ENCODE peak calls at places on chromosome 12, in nine cellular contexts. E is MM.1S, S is neural crest cell, L is astrocyte of the spinal cord, G is astrocyte of the cerebellum, C is WERI-Rb-1, M is WTC11, H is suprapubic skin, I is body of pancreas. F is an unnamed sample.

GRCh38 chr12:127241056-127241830 is 1025.7 kb upstream of the TMEM132C start:
- DNase-seq in E (no peak), S (no peak), L (no peak), G (no peak), C (no peak), M (no peak), H (no peak), I (no peak), F (no peak)

GRCh38 chr12:81758421-81759214 is 532 bp downstream of the PPFIA2 start:
- DNase-seq in E (peak), S (peak), L (peak), G (no peak), C (peak), M (peak), H (no peak), I (no peak), F (peak)

GRCh38 chr12:23083267-23083666 is 458.3 kb downstream of the ETNK1 start:
- DNase-seq in E (no peak), S (no peak), L (peak), G (peak), C (no peak), M (no peak), H (no peak), I (no peak), F (no peak)

GRCh38 chr12:125403145-125403789 is 338.0 kb downstream of the AACS start:
- DNase-seq in E (no peak), S (peak), L (peak), G (peak), C (peak), M (peak), H (no peak), I (no peak), F (peak)

GRCh38 chr12:12521044-12521485 is 41.6 kb downstream of the DUSP16 start:
- DNase-seq in E (no peak), S (peak), L (no peak), G (no peak), C (no peak), M (no peak), H (no peak), I (no peak), F (no peak)

GRCh38 chr12:93153321-93153720 is 224.2 kb upstream of the EEA1 start:
- DNase-seq in E (no peak), S (no peak), L (peak), G (no peak), C (no peak), M (no peak), H (no peak), I (no peak), F (no peak)

GRCh38 chr12:68641138-68641537 is 30.4 kb downstream of the RAP1B start:
- DNase-seq in E (peak), S (no peak), L (no peak), G (no peak), C (no peak), M (no peak), H (no peak), I (no peak), F (peak)

GRCh38 chr12:57240926-57241555 is 9.9 kb downstream of the STAC3 start:
- DNase-seq in E (no peak), S (no peak), L (no peak), G (no peak), C (peak), M (peak), H (no peak), I (no peak), F (peak)

GRCh38 chr12:54413284-54414190 is 5.5 kb downstream of the ITGA5 start:
- DNase-seq in E (peak), S (no peak), L (no peak), G (no peak), C (no peak), M (no peak), H (no peak), I (no peak), F (peak)

GRCh38 chr12:80838708-80839107 is 99.0 kb downstream of the LIN7A start:
- DNase-seq in E (no peak), S (no peak), L (peak), G (no peak), C (no peak), M (no peak), H (no peak), I (no peak), F (no peak)

GRCh38 chr12:75409833-75410232 is 18.9 kb downstream of the GLIPR1L2 start:
- DNase-seq in E (no peak), S (no peak), L (no peak), G (no peak), C (no peak), M (no peak), H (no peak), I (no peak), F (no peak)

GRCh38 chr12:101680240-101680639 is 17.2 kb upstream of the CHPT1 start:
- DNase-seq in E (no peak), S (no peak), L (no peak), G (no peak), C (no peak), M (no peak), H (no peak), I (no peak), F (no peak)

GRCh38 chr12:45989277-45989856 is 1.0 kb downstream of the SCAF11 start:
- DNase-seq in E (peak), S (peak), L (no peak), G (no peak), C (no peak), M (no peak), H (no peak), I (no peak), F (peak)

GRCh38 chr12:22115711-22116110 is 69.7 kb downstream of the CMAS start:
- DNase-seq in E (no peak), S (no peak), L (no peak), G (no peak), C (no peak), M (no peak), H (no peak), I (no peak), F (no peak)

GRCh38 chr12:31388713-31389112 is 62.8 kb upstream of the SINHCAF start:
- DNase-seq in E (no peak), S (no peak), L (no peak), G (no peak), C (no peak), M (no peak), H (peak), I (no peak), F (no peak)

GRCh38 chr12:107760817-107761501 is at the start of gene PRDM4:
- DNase-seq in E (peak), S (peak), L (peak), G (peak), C (peak), M (peak), H (peak), I (peak), F (peak)

GRCh38 chr12:46875095-46875494 is 49.3 kb upstream of the SLC38A4 start:
- DNase-seq in E (no peak), S (no peak), L (no peak), G (no peak), C (no peak), M (no peak), H (no peak), I (no peak), F (no peak)

GRCh38 chr12:63876980-63877379 is 32.5 kb downstream of the SRGAP1 start:
- DNase-seq in E (no peak), S (no peak), L (no peak), G (no peak), C (no peak), M (no peak), H (no peak), I (no peak), F (no peak)

GRCh38 chr12:1496162-1496925 is 98.0 kb downstream of the FBXL14 start:
- DNase-seq in E (no peak), S (no peak), L (peak), G (no peak), C (no peak), M (no peak), H (no peak), I (no peak), F (no peak)

GRCh38 chr12:88142610-88142991 is 494 bp downstream of the TMTC3 start:
- DNase-seq in E (peak), S (no peak), L (no peak), G (no peak), C (peak), M (peak), H (peak), I (peak), F (no peak)

GRCh38 chr12:96335270-96335669 is 65.0 kb downstream of the CDK17 start:
- DNase-seq in E (peak), S (no peak), L (no peak), G (no peak), C (no peak), M (no peak), H (no peak), I (no peak), F (no peak)

GRCh38 chr12:15823360-15824128 is 34.4 kb upstream of the EPS8 start:
- DNase-seq in E (no peak), S (no peak), L (no peak), G (no peak), C (no peak), M (no peak), H (no peak), I (no peak), F (no peak)

GRCh38 chr12:125188912-125189881 is 124.0 kb downstream of the AACS start:
- DNase-seq in E (no peak), S (no peak), L (no peak), G (no peak), C (no peak), M (no peak), H (no peak), I (no peak), F (no peak)

GRCh38 chr12:12901158-12901791 is 9.9 kb downstream of the GPRC5A start:
- DNase-seq in E (no peak), S (no peak), L (peak), G (no peak), C (peak), M (no peak), H (no peak), I (no peak), F (no peak)

GRCh38 chr12:57309420-57309819 is 58.4 kb upstream of the STAC3 start:
- DNase-seq in E (peak), S (no peak), L (peak), G (no peak), C (no peak), M (no peak), H (no peak), I (no peak), F (no peak)

GRCh38 chr12:26872623-26873022 is 39.6 kb upstream of the ITPR2 start:
- DNase-seq in E (no peak), S (no peak), L (no peak), G (no peak), C (no peak), M (no peak), H (no peak), I (no peak), F (no peak)

GRCh38 chr12:47614521-47614920 is 91.3 kb downstream of the RPAP3 start:
- DNase-seq in E (no peak), S (no peak), L (no peak), G (no peak), C (no peak), M (no peak), H (no peak), I (no peak), F (no peak)

GRCh38 chr12:7188557-7189397 is 709 bp upstream of the PEX5 start:
- DNase-seq in E (peak), S (peak), L (peak), G (peak), C (peak), M (peak), H (no peak), I (peak), F (peak)
- TF ChIP-seq CTCF in E (peak), S (peak), L (peak), G (peak), C (peak), M (peak), H (peak), I (peak), F (peak)

GRCh38 chr12:72136792-72137191 is 135.4 kb upstream of the TRHDE start:
- DNase-seq in E (no peak), S (no peak), L (no peak), G (no peak), C (no peak), M (no peak), H (no peak), I (no peak), F (no peak)

GRCh38 chr12:72146495-72146894 is 125.7 kb upstream of the TRHDE start:
- DNase-seq in E (no peak), S (no peak), L (no peak), G (no peak), C (peak), M (no peak), H (no peak), I (no peak), F (no peak)

GRCh38 chr12:72144553-72144952 is 127.6 kb upstream of the TRHDE start:
- DNase-seq in E (no peak), S (no peak), L (no peak), G (no peak), C (no peak), M (no peak), H (no peak), I (no peak), F (no peak)

GRCh38 chr12:72139411-72139810 is 132.8 kb upstream of the TRHDE start:
- DNase-seq in E (no peak), S (no peak), L (no peak), G (no peak), C (no peak), M (no peak), H (no peak), I (no peak), F (no peak)

DNA sequence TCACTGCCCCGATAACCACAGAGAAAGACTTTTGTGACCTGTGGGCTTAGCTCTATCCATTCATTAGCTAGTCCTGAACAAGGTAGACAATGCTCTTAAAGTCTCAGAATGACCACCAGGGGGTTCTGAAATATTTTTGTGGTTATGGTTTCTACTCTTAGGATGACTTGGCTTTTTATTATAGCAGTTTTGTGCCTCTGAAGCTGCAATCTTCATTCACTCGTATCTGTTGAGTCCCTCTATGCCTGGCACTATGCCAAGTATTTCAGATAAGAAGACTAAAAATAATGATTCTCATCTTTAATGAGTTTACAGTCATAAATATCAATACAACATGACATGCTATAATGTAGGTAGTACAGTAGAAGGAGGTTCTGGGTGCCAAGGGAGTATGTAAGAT is 130.8 kb upstream of the TRHDE start:
- DNase-seq in E (peak), S (no peak), L (peak), G (no peak), C (no peak), M (no peak), H (no peak), I (no peak), F (peak)
- TF ChIP-seq CTCF in E (peak), S (peak), L (peak), G (peak), C (peak), M (no peak), H (no peak), I (no peak), F (no peak)

GRCh38 chr12:14618990-14619389 is 51.3 kb upstream of the PLBD1 start:
- DNase-seq in E (no peak), S (no peak), L (peak), G (no peak), C (peak), M (no peak), H (no peak), I (no peak), F (no peak)
- TF ChIP-seq CTCF in E (peak), S (peak), L (peak), G (peak), C (peak), M (no peak), H (peak), I (peak), F (no peak)

GRCh38 chr12:48937170-48937569 is 11.9 kb upstream of the FKBP11 start:
- DNase-seq in E (no peak), S (no peak), L (no peak), G (no peak), C (no peak), M (peak), H (no peak), I (no peak), F (no peak)
- TF ChIP-seq CTCF in E (peak), S (peak), L (peak), G (peak), C (peak), M (no peak), H (no peak), I (no peak), F (no peak)

GRCh38 chr12:2624543-2625266 is 170.1 kb upstream of the FKBP4 start:
- DNase-seq in E (no peak), S (peak), L (peak), G (no peak), C (peak), M (peak), H (no peak), I (no peak), F (no peak)
- TF ChIP-seq CTCF in E (peak), S (peak), L (peak), G (peak), C (peak), M (peak), H (peak), I (no peak), F (no peak)

GRCh38 chr12:115871714-115872113 is 405.8 kb downstream of the MED13L start:
- DNase-seq in E (no peak), S (peak), L (peak), G (no peak), C (peak), M (peak), H (no peak), I (no peak), F (peak)
- TF ChIP-seq CTCF in E (peak), S (peak), L (peak), G (peak), C (peak), M (peak), H (peak), I (no peak), F (no peak)

DNA sequence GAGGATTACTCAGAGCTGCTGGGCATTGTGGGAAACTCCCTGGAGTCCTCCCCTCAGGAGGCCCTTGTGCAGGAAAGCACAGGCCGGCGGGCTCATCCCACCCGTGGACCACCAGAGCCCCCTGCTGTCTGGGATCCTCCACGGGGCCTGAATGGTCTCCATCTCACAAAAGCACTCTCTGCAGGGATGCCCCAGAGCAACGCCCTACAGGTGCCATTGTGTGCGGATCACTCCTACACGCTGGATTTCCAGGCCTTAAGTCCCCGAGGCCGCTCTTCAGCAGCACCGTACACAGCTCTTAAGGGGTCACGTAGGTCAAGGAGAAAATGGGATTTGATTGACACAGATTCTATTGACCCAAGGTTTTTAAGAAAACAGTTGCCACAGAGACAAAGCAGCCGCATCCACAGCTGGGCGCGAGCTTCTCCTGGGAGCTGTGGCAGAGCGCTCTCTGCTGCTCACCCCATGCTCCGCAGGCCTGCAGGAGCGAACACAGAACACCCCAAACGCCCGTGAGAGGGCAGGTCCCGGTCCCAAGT is 36.7 kb upstream of the RIMBP2 start:
- DNase-seq in E (no peak), S (peak), L (no peak), G (no peak), C (peak), M (peak), H (no peak), I (no peak), F (no peak)
- TF ChIP-seq CTCF in E (no peak), S (peak), L (no peak), G (no peak), C (peak), M (peak), H (no peak), I (no peak), F (no peak)

DNA sequence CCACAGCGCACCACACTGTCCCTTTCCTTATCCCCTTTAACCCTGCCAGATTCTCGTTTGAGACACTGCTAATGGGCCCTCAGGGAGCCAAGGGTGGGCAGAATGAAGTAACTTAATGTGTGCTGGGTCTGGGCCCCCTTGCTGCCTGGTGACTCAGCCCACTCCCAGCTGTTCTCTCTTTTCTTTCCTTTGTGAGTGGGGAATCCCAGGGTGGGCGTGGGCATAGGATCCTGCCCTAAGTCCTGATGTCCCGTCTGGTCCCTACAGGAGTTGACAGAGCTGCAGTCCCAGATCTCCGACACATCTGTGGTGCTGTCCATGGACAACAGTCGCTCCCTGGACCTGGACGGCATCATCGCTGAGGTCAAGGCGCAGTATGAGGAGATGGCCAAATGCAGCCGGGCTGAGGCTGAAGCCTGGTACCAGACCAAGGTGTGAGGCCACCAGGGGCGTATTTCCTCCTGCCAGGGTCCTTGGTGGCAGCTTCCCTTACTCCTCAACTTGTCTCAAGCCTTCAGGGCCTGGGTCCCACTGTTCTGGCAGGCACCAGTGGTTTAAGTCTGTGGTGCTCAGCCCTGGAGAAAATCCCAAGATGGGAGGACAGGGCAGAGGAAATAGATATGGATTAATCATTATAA is 8.3 kb downstream of the KRT7 start:
- DNase-seq in E (no peak), S (no peak), L (no peak), G (no peak), C (no peak), M (no peak), H (no peak), I (no peak), F (no peak)
- TF ChIP-seq CTCF in E (no peak), S (no peak), L (no peak), G (no peak), C (no peak), M (no peak), H (no peak), I (no peak), F (no peak)